ENCODE peak calls at places on chromosomes 2 and 18, in four cellular contexts. One of them, this sample, is unnamed.

GRCh38 chr2:166891727-166892126 is 3.4 kb downstream of the XIRP2 start:
- DNase-seq in NCI-H1048: no peak
- DNase-seq in GM23248: no peak
- DNase-seq in HS-5: no peak
- DNase-seq in this sample: no peak

GRCh38 chr2:102283996-102284395 is 27.4 kb upstream of the IL1RL1 start:
- DNase-seq in GM23248: peak; percentile 70
- DNase-seq in HS-5: no peak
- DNase-seq in NCI-H1048: no peak
- DNase-seq in this sample: no peak

GRCh38 chr2:79887747-79888374 is 375.0 kb downstream of the CTNNA2 start:
- DNase-seq in NCI-H1048: peak; percentile 36
- DNase-seq in HS-5: peak; percentile 25
- DNase-seq in GM23248: peak; percentile 61
- DNase-seq in this sample: peak; percentile 25

GRCh38 chr18:42069036-42069435 is 114.0 kb downstream of the PIK3C3 start:
- DNase-seq in GM23248: no peak
- DNase-seq in HS-5: no peak
- DNase-seq in NCI-H1048: no peak
- DNase-seq in this sample: no peak

GRCh38 chr2:62306751-62307468 is 111.0 kb downstream of the B3GNT2 start:
- DNase-seq in HS-5: no peak
- DNase-seq in NCI-H1048: no peak
- DNase-seq in GM23248: no peak
- DNase-seq in this sample: no peak

GRCh38 chr18:21439453-21439852 is 161.1 kb downstream of the ESCO1 start:
- DNase-seq in GM23248: peak; percentile 95
- DNase-seq in HS-5: peak; percentile 96
- DNase-seq in NCI-H1048: no peak
- DNase-seq in this sample: peak; percentile 48

GRCh38 chr18:65547046-65547445 is 203.8 kb upstream of the CDH7 start:
- DNase-seq in GM23248: no peak
- DNase-seq in NCI-H1048: no peak
- DNase-seq in HS-5: no peak
- DNase-seq in this sample: no peak

GRCh38 chr2:154603682-154604081 is 94.8 kb upstream of the KCNJ3 start:
- DNase-seq in GM23248: no peak
- DNase-seq in HS-5: no peak
- DNase-seq in NCI-H1048: no peak
- DNase-seq in this sample: no peak

GRCh38 chr18:45363258-45363657 is 252.0 kb upstream of the SLC14A2 start:
- DNase-seq in NCI-H1048: no peak
- DNase-seq in HS-5: no peak
- DNase-seq in GM23248: no peak
- DNase-seq in this sample: no peak

GRCh38 chr2:112693596-112693995 is 27.2 kb upstream of the NT5DC4 start:
- DNase-seq in HS-5: no peak
- DNase-seq in GM23248: no peak
- DNase-seq in NCI-H1048: no peak
- DNase-seq in this sample: no peak

GRCh38 chr2:237614151-237614720 is 13.2 kb upstream of the LRRFIP1 start:
- DNase-seq in HS-5: no peak
- DNase-seq in GM23248: no peak
- DNase-seq in NCI-H1048: no peak
- DNase-seq in this sample: no peak

GRCh38 chr2:141362311-141362710 is 768.5 kb downstream of the LRP1B start:
- DNase-seq in HS-5: no peak
- DNase-seq in GM23248: no peak
- DNase-seq in NCI-H1048: no peak
- DNase-seq in this sample: no peak

GRCh38 chr2:168999668-169000213 is 31.4 kb downstream of the ABCB11 start:
- DNase-seq in NCI-H1048: no peak
- DNase-seq in GM23248: peak; percentile 16
- DNase-seq in HS-5: no peak
- DNase-seq in this sample: no peak

GRCh38 chr2:118974103-118974911 is 32.3 kb downstream of the MARCO start:
- DNase-seq in GM23248: peak; percentile 96
- DNase-seq in HS-5: peak; percentile 81
- DNase-seq in NCI-H1048: no peak
- DNase-seq in this sample: no peak

GRCh38 chr2:233264667-233265066 is 13.2 kb downstream of the ATG16L1 start:
- DNase-seq in GM23248: no peak
- DNase-seq in NCI-H1048: no peak
- DNase-seq in HS-5: no peak
- DNase-seq in this sample: no peak

GRCh38 chr2:26144953-26145680 is 27.8 kb upstream of the GAREM2 start:
- DNase-seq in GM23248: peak; percentile 68
- DNase-seq in NCI-H1048: no peak
- DNase-seq in HS-5: peak; percentile 28
- DNase-seq in this sample: peak; percentile 27

GRCh38 chr18:7741640-7742039 is 174.5 kb downstream of the PTPRM start:
- DNase-seq in GM23248: no peak
- DNase-seq in NCI-H1048: no peak
- DNase-seq in HS-5: no peak
- DNase-seq in this sample: no peak

GRCh38 chr2:148930046-148930775 is 55.2 kb downstream of the KIF5C start:
- DNase-seq in GM23248: peak; percentile 29
- DNase-seq in NCI-H1048: no peak
- DNase-seq in HS-5: peak; percentile 10
- DNase-seq in this sample: no peak

GRCh38 chr2:20334645-20335203 is 15.9 kb downstream of the PUM2 start:
- DNase-seq in HS-5: no peak
- DNase-seq in NCI-H1048: no peak
- DNase-seq in GM23248: peak; percentile 20
- DNase-seq in this sample: no peak

GRCh38 chr2:181077128-181077709 is 96.8 kb downstream of the UBE2E3 start:
- DNase-seq in GM23248: peak; percentile 64
- DNase-seq in HS-5: peak; percentile 32
- DNase-seq in NCI-H1048: no peak
- DNase-seq in this sample: no peak

GRCh38 chr2:28395334-28396061 is 2.8 kb downstream of the FOSL2 start:
- DNase-seq in NCI-H1048: no peak
- DNase-seq in GM23248: peak; percentile 81
- DNase-seq in HS-5: peak; percentile 46
- DNase-seq in this sample: no peak

This sample was measured in HFF-Myc.